ENCODE peak calls at places on chromosomes 2 and 18, in four cellular contexts. One of them, this sample, is unnamed.

GRCh38 chr18:21134895-21135294 is 23.3 kb upstream of the ROCK1 start:
- DNase-seq in mucosa of descending colon: peak
- DNase-seq in psoas muscle: no peak
- DNase-seq in CD8-positive, alpha-beta T cell: peak
- DNase-seq in this sample: no peak

GRCh38 chr2:17593841-17594482 is 53.5 kb downstream of the VSNL1 start:
- DNase-seq in mucosa of descending colon: no peak
- DNase-seq in psoas muscle: no peak
- DNase-seq in CD8-positive, alpha-beta T cell: no peak
- DNase-seq in this sample: no peak

GRCh38 chr2:64106481-64106880 is 37.7 kb downstream of the PELI1 start:
- DNase-seq in mucosa of descending colon: no peak
- DNase-seq in psoas muscle: no peak
- DNase-seq in CD8-positive, alpha-beta T cell: no peak
- DNase-seq in this sample: no peak

GRCh38 chr18:46916551-46917107 is 678 bp downstream of the PIAS2 start:
- DNase-seq in mucosa of descending colon: peak
- DNase-seq in psoas muscle: no peak
- DNase-seq in CD8-positive, alpha-beta T cell: peak
- DNase-seq in this sample: no peak

GRCh38 chr18:2656237-2657042 is 914 bp downstream of the SMCHD1 start:
- DNase-seq in mucosa of descending colon: peak
- DNase-seq in psoas muscle: peak
- DNase-seq in CD8-positive, alpha-beta T cell: peak
- DNase-seq in this sample: no peak

GRCh38 chr18:7479756-7480155 is 87.4 kb upstream of the PTPRM start:
- DNase-seq in mucosa of descending colon: no peak
- DNase-seq in psoas muscle: no peak
- DNase-seq in CD8-positive, alpha-beta T cell: no peak
- DNase-seq in this sample: no peak

GRCh38 chr2:20356042-20356441 is 5.4 kb upstream of the PUM2 start:
- DNase-seq in mucosa of descending colon: no peak
- DNase-seq in psoas muscle: no peak
- DNase-seq in CD8-positive, alpha-beta T cell: no peak
- DNase-seq in this sample: no peak

GRCh38 chr2:127218843-127219715 is 1.0 kb downstream of the CYP27C1 start:
- DNase-seq in mucosa of descending colon: no peak
- DNase-seq in psoas muscle: no peak
- DNase-seq in CD8-positive, alpha-beta T cell: no peak
- DNase-seq in this sample: no peak

GRCh38 chr18:37762076-37762475 is 196.5 kb upstream of the CELF4 start:
- DNase-seq in mucosa of descending colon: no peak
- DNase-seq in psoas muscle: no peak
- DNase-seq in CD8-positive, alpha-beta T cell: no peak
- DNase-seq in this sample: no peak

GRCh38 chr2:96870631-96871255 is 863 bp upstream of the SEMA4C start:
- DNase-seq in mucosa of descending colon: peak
- DNase-seq in psoas muscle: no peak
- DNase-seq in CD8-positive, alpha-beta T cell: peak
- DNase-seq in this sample: no peak

GRCh38 chr2:153880926-153881325 is 9.2 kb downstream of the GALNT13 start:
- DNase-seq in mucosa of descending colon: no peak
- DNase-seq in psoas muscle: no peak
- DNase-seq in CD8-positive, alpha-beta T cell: no peak
- DNase-seq in this sample: no peak

GRCh38 chr2:231571810-231572209 is 20.9 kb upstream of the TEX44 start:
- DNase-seq in mucosa of descending colon: no peak
- DNase-seq in psoas muscle: no peak
- DNase-seq in CD8-positive, alpha-beta T cell: no peak
- DNase-seq in this sample: no peak

GRCh38 chr2:38148501-38148900 is 72.5 kb upstream of the CYP1B1 start:
- DNase-seq in mucosa of descending colon: no peak
- DNase-seq in psoas muscle: no peak
- DNase-seq in CD8-positive, alpha-beta T cell: no peak
- DNase-seq in this sample: no peak

GRCh38 chr2:109143214-109144187 is 14.5 kb downstream of the SH3RF3 start:
- DNase-seq in mucosa of descending colon: no peak
- DNase-seq in psoas muscle: no peak
- DNase-seq in CD8-positive, alpha-beta T cell: peak
- DNase-seq in this sample: no peak

GRCh38 chr2:150832686-150833085 is 345.2 kb upstream of the RND3 start:
- DNase-seq in mucosa of descending colon: no peak
- DNase-seq in psoas muscle: no peak
- DNase-seq in CD8-positive, alpha-beta T cell: no peak
- DNase-seq in this sample: no peak

GRCh38 chr2:106542730-106543359 is 55.7 kb downstream of the CD8B2 start:
- DNase-seq in mucosa of descending colon: peak
- DNase-seq in psoas muscle: peak
- DNase-seq in CD8-positive, alpha-beta T cell: peak
- DNase-seq in this sample: peak

GRCh38 chr2:6772366-6772710 is 93.4 kb downstream of the CMPK2 start:
- DNase-seq in mucosa of descending colon: no peak
- DNase-seq in psoas muscle: no peak
- DNase-seq in CD8-positive, alpha-beta T cell: no peak
- DNase-seq in this sample: no peak

GRCh38 chr2:53568463-53568862 is 199.1 kb upstream of the CHAC2 start:
- DNase-seq in mucosa of descending colon: no peak
- DNase-seq in psoas muscle: no peak
- DNase-seq in CD8-positive, alpha-beta T cell: no peak
- DNase-seq in this sample: no peak

GRCh38 chr2:227780981-227781630 is 32.5 kb upstream of the CCL20 start:
- DNase-seq in mucosa of descending colon: peak
- DNase-seq in psoas muscle: no peak
- DNase-seq in CD8-positive, alpha-beta T cell: no peak
- DNase-seq in this sample: peak

DNA sequence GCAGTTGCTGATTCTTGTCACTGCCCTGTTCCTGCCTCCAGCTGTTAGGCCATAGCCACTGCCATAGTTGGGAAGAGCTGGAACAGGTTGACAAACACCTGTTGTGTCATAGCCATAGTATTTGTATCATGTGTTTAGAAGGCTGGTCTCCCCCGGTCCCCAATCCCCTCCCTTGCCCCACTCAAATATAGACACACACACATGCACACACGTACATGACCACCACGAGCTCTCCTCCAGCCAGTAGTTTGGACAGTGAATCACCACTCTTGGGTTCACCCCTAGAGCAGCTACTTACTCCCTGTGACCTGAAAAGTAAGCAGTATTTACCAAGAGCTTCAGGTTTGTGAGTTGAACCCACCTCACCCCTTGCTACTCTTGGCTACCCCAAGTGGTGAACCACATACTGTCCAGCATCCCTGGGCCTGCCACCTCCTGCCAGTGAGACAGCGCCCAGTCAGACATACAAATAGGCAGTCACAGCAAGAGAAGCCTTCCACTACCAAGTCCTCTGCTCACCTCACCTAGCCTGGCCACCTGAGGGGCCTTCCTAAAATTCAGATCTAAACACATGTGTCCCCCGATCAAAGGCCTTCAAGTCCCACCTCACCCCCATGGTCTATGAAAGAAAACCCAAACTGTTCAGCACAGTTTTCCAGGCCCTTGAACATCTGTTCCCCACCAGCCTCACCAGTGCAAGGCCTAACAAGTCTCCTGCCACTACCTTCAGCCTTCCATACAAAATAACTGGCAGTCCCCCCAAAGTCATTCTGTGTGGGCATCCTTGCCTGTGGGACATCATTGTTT is 7.1 kb downstream of the PCBP1 start:
- DNase-seq in mucosa of descending colon: no peak
- DNase-seq in psoas muscle: no peak
- DNase-seq in CD8-positive, alpha-beta T cell: no peak
- DNase-seq in this sample: no peak
- TF ChIP-seq CTCF in mucosa of descending colon: no peak
- TF ChIP-seq CTCF in psoas muscle: no peak
- TF ChIP-seq CTCF in CD8-positive, alpha-beta T cell: no peak
- TF ChIP-seq CTCF in this sample: no peak

GRCh38 chr2:178479758-178480226 is 465 bp upstream of the PLEKHA3 start:
- DNase-seq in mucosa of descending colon: no peak
- DNase-seq in psoas muscle: no peak
- DNase-seq in CD8-positive, alpha-beta T cell: no peak
- DNase-seq in this sample: no peak
- H3K4me3 ChIP-seq in mucosa of descending colon: no peak
- H3K4me3 ChIP-seq in psoas muscle: peak
- H3K4me3 ChIP-seq in CD8-positive, alpha-beta T cell: peak
- H3K4me3 ChIP-seq in this sample: peak

DNA sequence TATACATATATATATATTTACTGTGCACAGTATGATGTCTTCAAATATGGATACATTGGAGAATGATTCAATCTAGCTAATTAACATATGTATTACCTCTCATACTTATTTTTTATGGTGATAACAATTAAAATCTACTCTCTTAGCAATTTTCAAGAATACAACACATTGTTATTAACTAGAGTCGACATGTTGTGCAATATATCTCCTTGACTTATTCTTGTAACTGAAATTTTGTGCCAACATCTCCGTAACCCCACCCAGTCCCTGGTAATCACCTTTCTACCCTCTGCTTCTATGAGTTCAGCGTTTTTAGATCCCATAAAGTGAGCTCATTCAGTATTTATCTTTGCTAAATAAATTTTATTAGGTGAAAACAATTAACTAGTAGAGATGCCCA is 216.4 kb upstream of the TMEM200C start:
- DNase-seq in mucosa of descending colon: no peak
- DNase-seq in psoas muscle: no peak
- DNase-seq in CD8-positive, alpha-beta T cell: no peak
- DNase-seq in this sample: no peak
- TF ChIP-seq CTCF in mucosa of descending colon: no peak
- TF ChIP-seq CTCF in psoas muscle: no peak
- TF ChIP-seq CTCF in CD8-positive, alpha-beta T cell: no peak
- TF ChIP-seq CTCF in this sample: no peak

GRCh38 chr2:121246704-121247255 is 38.2 kb downstream of the TFCP2L1 start:
- DNase-seq in mucosa of descending colon: no peak
- DNase-seq in psoas muscle: no peak
- DNase-seq in CD8-positive, alpha-beta T cell: no peak
- DNase-seq in this sample: no peak

GRCh38 chr2:121245913-121246312 is 39.1 kb downstream of the TFCP2L1 start:
- DNase-seq in mucosa of descending colon: no peak
- DNase-seq in psoas muscle: no peak
- DNase-seq in CD8-positive, alpha-beta T cell: no peak
- DNase-seq in this sample: no peak

GRCh38 chr2:121247534-121247933 is 37.5 kb downstream of the TFCP2L1 start:
- DNase-seq in mucosa of descending colon: no peak
- DNase-seq in psoas muscle: no peak
- DNase-seq in CD8-positive, alpha-beta T cell: no peak
- DNase-seq in this sample: no peak

GRCh38 chr2:121248766-121249343 is 36.1 kb downstream of the TFCP2L1 start:
- DNase-seq in mucosa of descending colon: no peak
- DNase-seq in psoas muscle: no peak
- DNase-seq in CD8-positive, alpha-beta T cell: no peak
- DNase-seq in this sample: no peak

GRCh38 chr2:121247971-121248370 is 37.0 kb downstream of the TFCP2L1 start:
- DNase-seq in mucosa of descending colon: no peak
- DNase-seq in psoas muscle: no peak
- DNase-seq in CD8-positive, alpha-beta T cell: no peak
- DNase-seq in this sample: no peak
- H3K4me3 ChIP-seq in mucosa of descending colon: no peak
- H3K4me3 ChIP-seq in psoas muscle: no peak
- H3K4me3 ChIP-seq in CD8-positive, alpha-beta T cell: no peak
- H3K4me3 ChIP-seq in this sample: no peak

DNA sequence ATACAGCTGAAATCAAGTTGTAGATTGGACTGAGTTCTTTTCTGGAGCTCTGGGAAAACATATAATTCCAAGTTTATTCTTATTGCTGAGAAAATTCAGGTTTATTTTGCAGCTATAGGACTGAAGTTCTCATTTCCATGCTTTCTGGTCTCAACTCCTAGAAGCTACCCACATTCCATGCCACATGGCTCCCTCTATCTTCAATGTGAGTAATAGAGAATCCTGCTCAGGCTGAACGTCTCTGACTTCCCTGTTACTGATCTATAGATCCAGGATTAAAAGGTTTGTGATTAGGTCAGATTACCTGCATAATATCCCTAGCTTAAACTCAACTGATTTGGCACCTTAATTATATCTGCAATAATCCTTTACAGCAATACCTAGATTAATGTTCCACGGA is 453.8 kb upstream of the MC4R start:
- DNase-seq in mucosa of descending colon: no peak
- DNase-seq in psoas muscle: no peak
- DNase-seq in CD8-positive, alpha-beta T cell: no peak
- DNase-seq in this sample: no peak
- TF ChIP-seq CTCF in mucosa of descending colon: no peak
- TF ChIP-seq CTCF in psoas muscle: no peak
- TF ChIP-seq CTCF in CD8-positive, alpha-beta T cell: no peak
- TF ChIP-seq CTCF in this sample: no peak

DNA sequence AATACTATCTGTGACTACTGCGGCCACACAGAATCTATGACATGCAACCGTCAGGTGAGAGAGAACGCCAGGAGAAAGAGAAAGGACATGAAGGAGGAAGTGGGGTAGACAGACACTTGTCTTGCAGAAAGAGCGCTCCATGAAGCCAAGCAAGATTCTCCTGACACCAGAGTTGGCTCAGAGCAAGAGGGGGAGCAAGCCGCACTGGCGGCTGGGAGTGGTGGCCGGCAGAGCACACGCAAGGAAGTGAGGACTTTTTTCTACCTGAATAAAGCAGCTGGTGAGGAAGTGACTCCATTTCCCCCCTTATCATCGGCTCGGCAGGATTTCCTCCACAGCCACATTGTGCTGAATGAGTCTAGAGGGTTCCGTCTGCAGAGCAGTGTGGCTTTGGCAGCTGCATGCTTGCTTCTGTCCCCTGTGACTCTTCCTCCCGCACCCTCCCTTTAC is 181.5 kb downstream of the BCL2 start:
- DNase-seq in mucosa of descending colon: peak
- DNase-seq in psoas muscle: peak
- DNase-seq in CD8-positive, alpha-beta T cell: peak
- DNase-seq in this sample: no peak
- H3K4me3 ChIP-seq in mucosa of descending colon: no peak
- H3K4me3 ChIP-seq in psoas muscle: peak
- H3K4me3 ChIP-seq in CD8-positive, alpha-beta T cell: peak
- H3K4me3 ChIP-seq in this sample: peak

GRCh38 chr2:28488083-28488482 is 7.8 kb upstream of the PLB1 start:
- DNase-seq in mucosa of descending colon: no peak
- DNase-seq in psoas muscle: no peak
- DNase-seq in CD8-positive, alpha-beta T cell: no peak
- DNase-seq in this sample: no peak

GRCh38 chr2:28490558-28490957 is 5.3 kb upstream of the PLB1 start:
- DNase-seq in mucosa of descending colon: no peak
- DNase-seq in psoas muscle: no peak
- DNase-seq in CD8-positive, alpha-beta T cell: no peak
- DNase-seq in this sample: no peak

GRCh38 chr2:28486526-28486925 is 9.3 kb upstream of the PLB1 start:
- DNase-seq in mucosa of descending colon: no peak
- DNase-seq in psoas muscle: no peak
- DNase-seq in CD8-positive, alpha-beta T cell: no peak
- DNase-seq in this sample: no peak

GRCh38 chr2:28487258-28487657 is 8.6 kb upstream of the PLB1 start:
- DNase-seq in mucosa of descending colon: no peak
- DNase-seq in psoas muscle: no peak
- DNase-seq in CD8-positive, alpha-beta T cell: no peak
- DNase-seq in this sample: no peak

GRCh38 chr2:28488858-28489575 is 6.8 kb upstream of the PLB1 start:
- DNase-seq in mucosa of descending colon: no peak
- DNase-seq in psoas muscle: no peak
- DNase-seq in CD8-positive, alpha-beta T cell: no peak
- DNase-seq in this sample: no peak
- TF ChIP-seq CTCF in mucosa of descending colon: no peak
- TF ChIP-seq CTCF in psoas muscle: no peak
- TF ChIP-seq CTCF in CD8-positive, alpha-beta T cell: no peak
- TF ChIP-seq CTCF in this sample: no peak